ENCODE peak calls at places on chromosomes 2 and 18, in four cellular contexts. H is posterior cingulate gyrus; P is activated CD4-positive, alpha-beta T cell treated with anti-CD3 and anti-CD28 coated beads for 24 hours; U is AG09309. X is an unnamed sample.

GRCh38 chr2:85959826-85960225 is 71.0 kb upstream of the ST3GAL5 start:
- DNase-seq in H (no peak), P (no peak), U (no peak), X (no peak)

GRCh38 chr2:28662468-28663095 is 89.0 kb upstream of the PPP1CB start:
- DNase-seq in H (no peak), P (no peak), U (no peak), X (no peak)

GRCh38 chr18:59536181-59536580 is 161.0 kb downstream of the CCBE1 start:
- DNase-seq in H (no peak), P (no peak), U (peak), X (no peak)

GRCh38 chr2:86704482-86704971 is 15.6 kb upstream of the RMND5A start:
- DNase-seq in H (no peak), P (no peak), U (peak), X (no peak)

GRCh38 chr2:10390369-10390801 is 57.7 kb downstream of the ODC1 start:
- DNase-seq in H (no peak), P (no peak), U (no peak), X (no peak)

GRCh38 chr18:77359561-77360314 is 110.1 kb downstream of the GALR1 start:
- DNase-seq in H (no peak), P (no peak), U (no peak), X (no peak)

GRCh38 chr2:10993001-10993481 is 81.3 kb downstream of the KCNF1 start:
- DNase-seq in H (no peak), P (no peak), U (peak), X (no peak)

GRCh38 chr18:9804517-9805104 is 81.2 kb upstream of the TXNDC2 start:
- DNase-seq in H (no peak), P (no peak), U (no peak), X (no peak)

GRCh38 chr18:9418047-9418690 is 57.1 kb upstream of the RALBP1 start:
- DNase-seq in H (no peak), P (no peak), U (no peak), X (no peak)

GRCh38 chr2:17536416-17536815 is 4.1 kb upstream of the VSNL1 start:
- DNase-seq in H (no peak), P (no peak), U (no peak), X (no peak)

GRCh38 chr2:60976271-60976670 is 41.2 kb upstream of the PEX13 start:
- DNase-seq in H (no peak), P (no peak), U (no peak), X (no peak)

GRCh38 chr2:86815616-86816015 is 24.9 kb upstream of the CD8A start:
- DNase-seq in H (no peak), P (no peak), U (no peak), X (no peak)

GRCh38 chr2:51219468-51219867 is 187.5 kb upstream of the NRXN1 start:
- DNase-seq in H (peak), P (no peak), U (no peak), X (no peak)

GRCh38 chr2:20135631-20136050 is 84.2 kb upstream of the LAPTM4A start:
- DNase-seq in H (peak), P (no peak), U (no peak), X (peak)

GRCh38 chr2:45315881-45316280 is 295.2 kb downstream of the SRBD1 start:
- DNase-seq in H (no peak), P (no peak), U (peak), X (no peak)

GRCh38 chr2:147485210-147485851 is 359.5 kb upstream of the ACVR2A start:
- DNase-seq in H (no peak), P (no peak), U (no peak), X (no peak)

GRCh38 chr2:232884549-232885263 is 14.6 kb downstream of the SNORC start:
- DNase-seq in H (no peak), P (no peak), U (no peak), X (no peak)

GRCh38 chr2:237097326-237097910 is 11.7 kb downstream of the COPS8 start:
- DNase-seq in H (no peak), P (no peak), U (no peak), X (no peak)

GRCh38 chr2:105504459-105504858 is 105.6 kb upstream of the FHL2 start:
- DNase-seq in H (no peak), P (no peak), U (no peak), X (no peak)

GRCh38 chr2:199596549-199596948 is 138.8 kb upstream of the SATB2 start:
- DNase-seq in H (no peak), P (no peak), U (no peak), X (no peak)

X was measured in neuronal stem cell.